ENCODE peak calls at places on chromosomes 3 and 15, in nine cellular contexts. V, I, L, M, B, E, K, F and Q are unnamed samples.

GRCh38 chr3:13372126-13372525 is 48.0 kb downstream of the NUP210 start:
- DNase-seq in M (no peak), B (no peak), E (no peak), I (no peak), V (no peak), L (no peak), K (no peak), F (no peak), Q (no peak)

GRCh38 chr3:146972726-146973125 is 367.6 kb upstream of the PLSCR5 start:
- DNase-seq in M (no peak), B (no peak), I (no peak), E (no peak), K (no peak), V (no peak), L (peak; percentile 59), F (no peak), Q (peak; percentile 14)

GRCh38 chr3:71582612-71583568 is 638 bp downstream of the FOXP1 start:
- DNase-seq in K (peak; percentile 81), L (no peak), I (peak; percentile 63), E (no peak), V (no peak), B (peak; percentile 29), M (peak; percentile 88), F (peak; percentile 60), Q (peak; percentile 56)

GRCh38 chr3:101095703-101096102 is 102.5 kb upstream of the ABI3BP start:
- DNase-seq in V (no peak), F (no peak), E (no peak), B (no peak), M (no peak), I (no peak), L (no peak), K (no peak), Q (no peak)

GRCh38 chr3:15800780-15801179 is 3.0 kb upstream of the ANKRD28 start:
- DNase-seq in M (no peak), L (no peak), E (no peak), K (no peak), B (no peak), V (no peak), F (no peak), I (no peak), Q (no peak)

GRCh38 chr3:61239871-61240270 is 11.4 kb downstream of the FHIT start:
- DNase-seq in I (no peak), L (no peak), E (no peak), K (no peak), M (peak; percentile 33), F (no peak), V (no peak), B (no peak), Q (no peak)

GRCh38 chr3:51948016-51948580 is 5.9 kb downstream of the PARP3 start:
- DNase-seq in V (no peak), K (no peak), E (no peak), L (no peak), F (no peak), I (no peak), B (no peak), M (peak; percentile 23), Q (no peak)

GRCh38 chr3:186700267-186700666 is 16.9 kb upstream of the KNG1 start:
- DNase-seq in V (no peak), M (no peak), F (no peak), B (no peak), E (no peak), I (no peak), L (no peak), K (no peak), Q (no peak)

GRCh38 chr3:61158152-61158551 is 93.1 kb downstream of the FHIT start:
- DNase-seq in L (no peak), F (no peak), V (no peak), E (no peak), I (no peak), M (no peak), B (no peak), K (no peak), Q (no peak)

GRCh38 chr15:22236469-22236868 is 156.1 kb downstream of the OR4M2 start:
- DNase-seq in M (no peak), F (no peak), V (no peak), K (no peak), E (no peak), L (no peak), I (no peak), B (no peak), Q (no peak)

GRCh38 chr3:173770796-173771573 is 373.4 kb downstream of the NLGN1 start:
- DNase-seq in E (no peak), M (no peak), I (no peak), B (no peak), K (no peak), L (peak; percentile 42), F (no peak), V (no peak), Q (no peak)

GRCh38 chr3:182628531-182628930 is 164.8 kb upstream of the ATP11B start:
- DNase-seq in F (no peak), V (no peak), M (no peak), K (no peak), L (no peak), E (no peak), I (no peak), B (no peak), Q (no peak)

GRCh38 chr3:29764603-29765254 is 483.9 kb downstream of the RBMS3 start:
- DNase-seq in L (peak; percentile 88), E (peak; percentile 87), K (no peak), B (no peak), M (no peak), V (peak; percentile 79), F (no peak), I (no peak), Q (peak; percentile 35)

GRCh38 chr3:79086514-79086913 is 681.3 kb downstream of the ROBO1 start:
- DNase-seq in B (peak; percentile 1), M (no peak), F (peak; percentile 6), E (peak; percentile 40), K (peak; percentile 65), V (peak; percentile 65), I (peak; percentile 38), L (peak; percentile 49), Q (peak; percentile 31)

GRCh38 chr15:60397772-60398445 is at the start of gene ANXA2:
- DNase-seq in B (peak; percentile 25), E (peak; percentile 88), F (peak; percentile 65), M (peak; percentile 90), I (peak; percentile 92), L (peak; percentile 93), K (peak; percentile 57), V (no peak), Q (peak; percentile 79)

GRCh38 chr3:184040010-184040409 is 8.5 kb downstream of the HTR3D start:
- DNase-seq in I (no peak), F (no peak), M (no peak), B (no peak), V (no peak), L (peak; percentile 54), K (no peak), E (no peak), Q (peak; percentile 21)

GRCh38 chr15:89401636-89402252 is 67.1 kb upstream of the POLG start:
- DNase-seq in K (no peak), B (no peak), V (peak; percentile 27), M (no peak), F (no peak), E (no peak), L (peak; percentile 58), I (no peak), Q (peak; percentile 8)

GRCh38 chr3:57949779-57950618 is 58.2 kb upstream of the FLNB start:
- DNase-seq in V (no peak), F (no peak), B (no peak), L (peak; percentile 33), K (no peak), I (no peak), E (no peak), M (peak; percentile 49), Q (peak; percentile 61)

GRCh38 chr3:114231616-114232015 is 5.8 kb downstream of the ZNF80 start:
- DNase-seq in V (no peak), I (peak; percentile 80), B (no peak), F (peak; percentile 71), L (no peak), M (no peak), E (no peak), K (no peak), Q (no peak)

GRCh38 chr3:59608356-59608755 is 558.5 kb upstream of the CFAP20DC start:
- DNase-seq in B (no peak), E (no peak), V (no peak), M (no peak), I (no peak), F (no peak), L (no peak), K (no peak), Q (no peak)

GRCh38 chr15:98800437-98801233 is 152.3 kb downstream of the IGF1R start:
- DNase-seq in L (peak; percentile 79), V (peak; percentile 26), B (peak; percentile 24), I (no peak), F (no peak), E (peak; percentile 82), M (peak; percentile 44), K (peak; percentile 38), Q (peak; percentile 65)

GRCh38 chr3:14434541-14435151 is 32.2 kb downstream of the SLC6A6 start:
- DNase-seq in B (no peak), F (no peak), M (peak; percentile 59), V (no peak), K (no peak), E (no peak), I (no peak), L (no peak), Q (no peak)

GRCh38 chr3:78941587-78941986 is 826.2 kb downstream of the ROBO1 start:
- DNase-seq in V (peak; percentile 17), B (no peak), E (peak; percentile 63), I (no peak), L (peak; percentile 93), M (no peak), K (no peak), F (no peak), Q (no peak)

GRCh38 chr15:84791763-84792162 is 25.4 kb upstream of the ALPK3 start:
- DNase-seq in K (no peak), B (no peak), F (no peak), V (no peak), M (no peak), I (no peak), E (no peak), L (no peak), Q (no peak)

GRCh38 chr15:35439291-35439690 is 106.7 kb downstream of the DPH6 start:
- DNase-seq in B (no peak), L (peak; percentile 70), M (no peak), E (peak; percentile 91), V (peak; percentile 10), I (no peak), F (no peak), K (no peak), Q (no peak)

GRCh38 chr15:76964157-76964556 is 30.8 kb upstream of the PSTPIP1 start:
- DNase-seq in F (no peak), B (no peak), E (no peak), I (no peak), M (no peak), V (no peak), L (no peak), K (no peak), Q (no peak)

GRCh38 chr3:25045291-25045690 is 382.8 kb upstream of the RARB start:
- DNase-seq in K (no peak), I (no peak), F (no peak), L (no peak), M (no peak), E (no peak), B (no peak), V (no peak), Q (no peak)

GRCh38 chr3:62823461-62824050 is 51.7 kb downstream of the CADPS start:
- DNase-seq in K (no peak), M (no peak), E (no peak), L (no peak), I (no peak), B (no peak), V (no peak), F (no peak), Q (no peak)

GRCh38 chr15:29403778-29404177 is 134.2 kb upstream of the NSMCE3 start:
- DNase-seq in M (no peak), V (no peak), B (no peak), F (no peak), L (no peak), I (no peak), K (no peak), E (no peak), Q (no peak)

GRCh38 chr3:71022552-71023335 is 560.8 kb downstream of the FOXP1 start:
- DNase-seq in B (no peak), F (no peak), M (no peak), I (no peak), L (peak; percentile 15), K (no peak), V (no peak), E (no peak), Q (no peak)

GRCh38 chr3:34374521-34374920 is 576.1 kb downstream of the PDCD6IP start:
- DNase-seq in I (no peak), K (no peak), V (no peak), E (no peak), L (no peak), B (no peak), M (no peak), F (no peak), Q (no peak)